ENCODE peak calls at places on chromosomes 2 and 18, in six cellular contexts. T is GM23248, K is GM23338, O is PC-9, R is neural progenitor cell, N is PC-3. Z is an unnamed sample.

GRCh38 chr2:24011278-24012104 is 1.6 kb downstream of the MFSD2B start:
- DNase-seq in R (no peak), O (no peak), K (no peak), N (no peak), T (no peak), Z (no peak)

GRCh38 chr2:85353876-85354285 is 447 bp downstream of the RETSAT start:
- DNase-seq in T (peak; percentile 75), R (peak; percentile 12), K (no peak), N (peak; percentile 51), O (peak; percentile 59), Z (no peak)

GRCh38 chr2:24351627-24351938 is 8.8 kb downstream of the ITSN2 start:
- DNase-seq in T (no peak), R (no peak), N (no peak), K (no peak), O (no peak), Z (no peak)

GRCh38 chr2:180572346-180572745 is 408.1 kb upstream of the UBE2E3 start:
- DNase-seq in R (no peak), K (no peak), N (peak; percentile 47), O (peak; percentile 44), T (peak; percentile 34), Z (no peak)

GRCh38 chr18:39188278-39188677 is 1622.7 kb upstream of the CELF4 start:
- DNase-seq in K (peak; percentile 40), T (no peak), O (no peak), R (no peak), N (no peak), Z (no peak)

GRCh38 chr18:71431171-71431570 is 1113.0 kb downstream of the CBLN2 start:
- DNase-seq in K (no peak), N (no peak), T (no peak), O (no peak), R (no peak), Z (no peak)

GRCh38 chr2:128269358-128270305 is 49.0 kb downstream of the HS6ST1 start:
- DNase-seq in O (no peak), K (no peak), T (no peak), N (no peak), R (no peak), Z (no peak)

GRCh38 chr2:23291274-23291673 is 93.7 kb upstream of the KLHL29 start:
- DNase-seq in K (no peak), R (no peak), N (no peak), T (peak; percentile 48), O (no peak), Z (no peak)

GRCh38 chr18:45402485-45403056 is 212.7 kb upstream of the SLC14A2 start:
- DNase-seq in T (peak; percentile 89), N (peak; percentile 83), O (peak; percentile 46), K (no peak), R (no peak), Z (no peak)

GRCh38 chr2:30265441-30266015 is 34.2 kb downstream of the LBH start:
- DNase-seq in K (no peak), T (peak; percentile 83), R (no peak), N (no peak), O (no peak), Z (no peak)

GRCh38 chr2:103009861-103010260 is 248.0 kb downstream of the TMEM182 start:
- DNase-seq in T (no peak), N (no peak), R (no peak), K (no peak), O (no peak), Z (peak; percentile 10)

GRCh38 chr2:151716721-151717120 is 17.6 kb downstream of the NEB start:
- DNase-seq in K (peak; percentile 11), R (no peak), O (no peak), T (peak; percentile 14), N (no peak), Z (no peak)

GRCh38 chr2:66271777-66272176 is 163.1 kb upstream of the MEIS1 start:
- DNase-seq in N (no peak), T (no peak), K (no peak), O (no peak), R (no peak), Z (no peak)

GRCh38 chr2:187618813-187619212 is 64.6 kb upstream of the TFPI start:
- DNase-seq in K (peak; percentile 18), R (peak; percentile 31), N (no peak), O (no peak), T (peak; percentile 41), Z (no peak)

GRCh38 chr2:54966837-54967236 is 83.4 kb downstream of the RTN4 start:
- DNase-seq in O (no peak), R (no peak), T (no peak), K (no peak), N (no peak), Z (no peak)

GRCh38 chr2:207042841-207043240 is 103.5 kb downstream of the CPO start:
- DNase-seq in T (no peak), O (no peak), N (no peak), K (no peak), R (no peak), Z (no peak)

GRCh38 chr18:58851874-58852273 is 12.8 kb upstream of the ZNF532 start:
- DNase-seq in K (peak; percentile 70), O (no peak), T (no peak), N (no peak), R (no peak), Z (no peak)

GRCh38 chr2:61799054-61799453 is 54.8 kb downstream of the FAM161A start:
- DNase-seq in T (no peak), O (no peak), R (no peak), K (no peak), N (no peak), Z (no peak)

GRCh38 chr2:54897420-54898310 is 152.6 kb downstream of the RTN4 start:
- DNase-seq in T (no peak), R (no peak), N (no peak), K (no peak), O (no peak), Z (no peak)

GRCh38 chr18:70673834-70674233 is 385.0 kb downstream of the SOCS6 start:
- DNase-seq in T (no peak), N (no peak), R (no peak), K (no peak), O (no peak), Z (no peak)

GRCh38 chr2:238381341-238382130 is 45.2 kb upstream of the ASB1 start:
- DNase-seq in N (no peak), K (no peak), O (no peak), T (no peak), R (no peak), Z (no peak)

GRCh38 chr2:134226561-134226960 is 27.3 kb upstream of the MGAT5 start:
- DNase-seq in T (no peak), K (no peak), O (no peak), R (no peak), N (no peak), Z (no peak)

GRCh38 chr18:59159986-59160385 is 20.3 kb downstream of the SEC11C start:
- DNase-seq in O (no peak), N (no peak), K (no peak), T (no peak), R (peak; percentile 23), Z (no peak)

GRCh38 chr18:75003764-75004690 is 204.9 kb downstream of the PTGR3 start:
- DNase-seq in O (no peak), T (no peak), N (no peak), K (no peak), R (no peak), Z (no peak)

GRCh38 chr18:75009296-75009695 is 199.6 kb downstream of the PTGR3 start:
- DNase-seq in T (no peak), K (no peak), N (no peak), O (no peak), R (no peak), Z (no peak)

GRCh38 chr18:75008186-75008585 is 200.8 kb downstream of the PTGR3 start:
- DNase-seq in K (no peak), T (no peak), O (no peak), R (no peak), N (no peak), Z (no peak)

GRCh38 chr18:75003089-75003488 is 205.8 kb downstream of the PTGR3 start:
- DNase-seq in T (peak; percentile 2), R (no peak), N (no peak), O (no peak), K (no peak), Z (no peak)

DNA sequence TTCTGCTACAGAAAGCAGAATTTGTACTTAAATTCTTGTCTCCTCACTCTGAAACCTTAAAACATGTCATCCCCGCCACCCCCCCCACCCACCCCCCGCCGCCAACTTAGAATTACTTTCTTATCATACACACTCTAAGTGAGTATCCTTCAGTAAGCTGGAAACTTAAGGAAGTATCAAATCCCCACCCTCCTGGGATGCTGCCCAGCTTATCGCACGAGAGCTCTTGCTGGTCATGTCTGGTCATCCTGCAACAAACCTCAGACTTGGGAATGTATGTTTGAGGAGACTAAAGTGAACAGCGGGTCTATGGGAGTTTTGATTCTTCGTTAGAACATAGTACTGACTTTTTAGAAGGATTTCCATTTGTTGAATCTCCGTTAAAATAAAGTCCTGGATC is 203.3 kb downstream of the PTGR3 start:
- DNase-seq in O (no peak), N (no peak), T (no peak), K (no peak), R (no peak), Z (no peak)
- H4K20me1 ChIP-seq in O (no peaks in the 10 kb centered on the region), N (no peaks in the 10 kb centered on the region), T (no peaks in the 10 kb centered on the region), K (no peaks in the 10 kb centered on the region), R (no peaks in the 10 kb centered on the region), Z (no peaks in the 10 kb centered on the region)

GRCh38 chr2:240732184-240732583 is 40.5 kb downstream of the AQP12A start:
- DNase-seq in N (no peak), K (no peak), R (no peak), T (no peak), O (no peak), Z (no peak)

GRCh38 chr2:240731327-240731626 is 39.6 kb downstream of the AQP12A start:
- DNase-seq in T (peak; percentile 34), N (no peak), O (no peak), K (no peak), R (no peak), Z (no peak)

GRCh38 chr2:240728827-240729226 is 37.2 kb downstream of the AQP12A start:
- DNase-seq in T (peak; percentile 46), R (no peak), K (no peak), N (no peak), O (no peak), Z (no peak)

GRCh38 chr2:240732911-240733622 is 41.4 kb downstream of the AQP12A start:
- DNase-seq in N (no peak), T (peak; percentile 17), R (no peak), O (no peak), K (no peak), Z (no peak)

GRCh38 chr2:240730506-240731326 is 39.0 kb downstream of the AQP12A start:
- DNase-seq in N (no peak), T (no peak), K (no peak), O (no peak), R (no peak), Z (no peak)
- TF ChIP-seq EZH2 in N (no peak), T (no peak), K (no peak), O (peak; percentile 61), R (no peak), Z (no peak)

DNA sequence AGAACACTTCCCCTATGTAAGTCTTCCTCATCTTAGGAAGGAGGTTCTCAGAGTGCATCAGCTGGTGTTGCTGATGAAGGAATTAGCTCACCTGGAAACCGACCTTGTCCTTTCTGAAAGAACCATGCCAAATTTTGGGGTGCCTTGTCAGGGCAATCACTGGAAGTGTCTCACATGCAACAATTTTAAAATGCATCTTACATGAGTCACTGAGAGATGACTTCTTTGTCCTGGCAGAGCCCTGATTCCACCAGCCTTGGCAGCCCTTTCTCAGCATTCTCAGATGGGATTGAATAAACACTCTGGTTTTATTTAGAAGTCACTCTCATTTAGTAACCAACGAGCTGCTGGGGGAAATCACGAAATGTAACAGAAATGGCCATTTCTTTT is 3.8 kb upstream of the ATP8B1 start:
- DNase-seq in O (peak; percentile 80), K (no peak), N (peak; percentile 85), T (peak; percentile 94), R (no peak), Z (no peak)
- H3F3A ChIP-seq in O (peaks cover 22% of the 10 kb centered on the region), K (peaks cover 7% of the 10 kb centered on the region), N (peaks cover 8% of the 10 kb centered on the region), T (peaks cover 48% of the 10 kb centered on the region), R (peaks cover 3% of the 10 kb centered on the region), Z (no peaks in the 10 kb centered on the region)

GRCh38 chr2:28929581-28929980 is 35.1 kb downstream of the WDR43 start:
- DNase-seq in N (no peak), T (peak; percentile 16), O (no peak), K (no peak), R (no peak), Z (no peak)
- H4K20me1 ChIP-seq in N (peaks cover 32% of the 10 kb centered on the region), T (no peaks in the 10 kb centered on the region), O (peaks cover 88% of the 10 kb centered on the region), K (peaks cover 48% of the 10 kb centered on the region), R (peaks cover 10% of the 10 kb centered on the region), Z (no peaks in the 10 kb centered on the region)

Z was measured in MM.1S.